ENCODE peak calls at places on chromosomes 1 and 21, in six cellular contexts. B, A, N, O, V and K are unnamed samples.

GRCh38 chr1:92538413-92539061 is 51.8 kb upstream of the GFI1 start:
- DNase-seq in O (peak), N (no peak), B (no peak), V (peak), A (no peak), K (no peak)

GRCh38 chr1:33162141-33162540 is 19.7 kb downstream of the TRIM62 start:
- DNase-seq in O (no peak), A (no peak), V (no peak), N (no peak), B (no peak), K (no peak)

GRCh38 chr21:45825209-45825602 is 156.4 kb upstream of the COL6A1 start:
- DNase-seq in N (no peak), O (no peak), B (no peak), A (no peak), V (no peak), K (no peak)

GRCh38 chr1:11858968-11859871 is 475 bp upstream of the NPPB start:
- DNase-seq in N (peak), A (peak), V (peak), O (peak), B (peak), K (peak)

GRCh38 chr1:13407811-13408210 is 2.4 kb upstream of the PRAMEF20 start:
- DNase-seq in A (no peak), B (no peak), N (no peak), O (no peak), V (no peak), K (no peak)

GRCh38 chr1:71930526-71930925 is 351.8 kb downstream of the NEGR1 start:
- DNase-seq in B (no peak), N (peak), O (no peak), A (no peak), V (peak), K (no peak)

GRCh38 chr1:5992814-5993552 is 758 bp upstream of the NPHP4 start:
- DNase-seq in N (no peak), A (peak), O (peak), V (peak), B (no peak), K (peak)

GRCh38 chr21:42973309-42973990 is 912 bp upstream of the PKNOX1 start:
- DNase-seq in N (no peak), V (no peak), A (no peak), B (no peak), O (no peak), K (no peak)

GRCh38 chr1:192167941-192168685 is 9.9 kb downstream of the RGS18 start:
- DNase-seq in A (no peak), V (no peak), N (peak), B (peak), O (no peak), K (no peak)

GRCh38 chr1:234479866-234480265 is 887 bp upstream of the TARBP1 start:
- DNase-seq in N (no peak), O (no peak), B (no peak), A (no peak), V (no peak), K (no peak)

GRCh38 chr1:245179706-245180105 is 24.9 kb downstream of the KIF26B start:
- DNase-seq in B (no peak), O (no peak), V (no peak), A (no peak), N (no peak), K (no peak)

GRCh38 chr1:33334081-33334552 is 13.2 kb upstream of the A3GALT2 start:
- DNase-seq in V (peak), O (no peak), A (peak), N (peak), B (no peak), K (no peak)

GRCh38 chr1:109399326-109399957 is 1.7 kb upstream of the SORT1 start:
- DNase-seq in B (no peak), A (peak), O (peak), V (peak), N (peak), K (peak)

GRCh38 chr1:119038363-119038762 is 50.2 kb upstream of the TBX15 start:
- DNase-seq in B (no peak), N (no peak), O (no peak), A (no peak), V (no peak), K (no peak)

GRCh38 chr1:7299994-7300393 is 471.1 kb upstream of the VAMP3 start:
- DNase-seq in A (no peak), N (peak), V (peak), O (no peak), B (no peak), K (no peak)

GRCh38 chr1:16243936-16244649 is 7.1 kb upstream of the CPLANE2 start:
- DNase-seq in N (peak), B (peak), O (peak), A (peak), V (peak), K (peak)

GRCh38 chr1:51976831-51977602 is 13.5 kb downstream of the RAB3B start:
- DNase-seq in V (no peak), B (no peak), O (no peak), N (no peak), A (no peak), K (no peak)

GRCh38 chr21:44951186-44951915 is 11.5 kb downstream of the SLX9 start:
- DNase-seq in A (no peak), B (no peak), V (no peak), N (no peak), O (no peak), K (no peak)

GRCh38 chr1:209513226-209513625 is 70.3 kb upstream of the CAMK1G start:
- DNase-seq in N (peak), O (peak), A (peak), B (no peak), V (peak), K (peak)

GRCh38 chr1:235617808-235618207 is 31.8 kb downstream of the GNG4 start:
- DNase-seq in V (peak), A (no peak), B (no peak), N (peak), O (no peak), K (no peak)

GRCh38 chr21:14864211-14865021 is 200.4 kb downstream of the NRIP1 start:
- DNase-seq in B (no peak), O (peak), V (peak), N (peak), A (peak), K (peak)

GRCh38 chr1:53249706-53250105 is 11.4 kb upstream of the MAGOH start:
- DNase-seq in B (no peak), V (no peak), O (no peak), A (no peak), N (no peak), K (no peak)

GRCh38 chr21:44872568-44873355 is 728 bp downstream of the PTTG1IP start:
- DNase-seq in O (peak), B (no peak), A (peak), V (peak), N (peak), K (peak)

GRCh38 chr1:17122449-17123194 is 3.4 kb upstream of the PADI2 start:
- DNase-seq in A (no peak), V (peak), O (no peak), B (no peak), N (peak), K (no peak)

GRCh38 chr1:66712819-66713218 is 39.4 kb upstream of the DYNLT5 start:
- DNase-seq in B (no peak), N (no peak), A (no peak), O (no peak), V (no peak), K (peak)

GRCh38 chr1:179175011-179175934 is 54.2 kb downstream of the ABL2 start:
- DNase-seq in V (peak), O (no peak), B (no peak), N (peak), A (no peak), K (no peak)

GRCh38 chr1:154463512-154463990 is 38.5 kb upstream of the TDRD10 start:
- DNase-seq in V (peak), A (no peak), O (no peak), B (no peak), N (no peak), K (no peak)

GRCh38 chr1:200292699-200293098 is 117.1 kb downstream of the ZNF281 start:
- DNase-seq in B (no peak), A (no peak), V (no peak), N (no peak), O (no peak), K (no peak)

GRCh38 chr1:59125154-59125553 is 171.7 kb upstream of the FGGY start:
- DNase-seq in O (no peak), V (no peak), A (no peak), B (no peak), N (no peak), K (no peak)

GRCh38 chr1:234295039-234295438 is 78.2 kb upstream of the COA6 start:
- DNase-seq in A (no peak), O (no peak), N (no peak), V (no peak), B (no peak), K (no peak)

GRCh38 chr1:36984026-36984425 is 50.3 kb downstream of the GRIK3 start:
- DNase-seq in N (no peak), A (no peak), V (no peak), O (no peak), B (no peak), K (no peak)

GRCh38 chr1:146032613-146033219 is 11.2 kb upstream of the HJV start:
- DNase-seq in O (peak), V (peak), A (peak), N (peak), B (no peak), K (peak)

GRCh38 chr1:241591317-241591716 is 48.9 kb downstream of the CHML start:
- DNase-seq in V (peak), O (no peak), B (peak), N (no peak), A (no peak), K (no peak)

GRCh38 chr1:52237430-52237829 is 95.5 kb downstream of the ZFYVE9 start:
- DNase-seq in A (no peak), O (no peak), V (peak), B (no peak), N (peak), K (no peak)

GRCh38 chr1:208093754-208094719 is 150.1 kb downstream of the PLXNA2 start:
- DNase-seq in V (peak), B (no peak), O (peak), N (peak), A (peak), K (peak)

GRCh38 chr1:196723325-196724185 is 51.1 kb upstream of the CFHR3 start:
- DNase-seq in A (peak), N (peak), O (peak), V (peak), B (peak), K (peak)

GRCh38 chr1:13878001-13878400 is 178.0 kb downstream of the PRDM2 start:
- DNase-seq in O (no peak), A (no peak), V (no peak), N (no peak), B (no peak), K (no peak)

GRCh38 chr21:39613029-39613934 is 542 bp downstream of the B3GALT5 start:
- DNase-seq in V (no peak), N (peak), A (peak), B (no peak), O (no peak), K (no peak)
- TF ChIP-seq EZH2 in V (no peak), N (peak), A (no peak), B (peak), O (no peak), K (no peak)

GRCh38 chr1:9996624-9997582 is at the start of gene RBP7:
- DNase-seq in B (no peak), A (peak), N (no peak), V (peak), O (no peak), K (peak)
- TF ChIP-seq EZH2 in B (peak), A (peak), N (peak), V (peak), O (no peak), K (peak)

DNA sequence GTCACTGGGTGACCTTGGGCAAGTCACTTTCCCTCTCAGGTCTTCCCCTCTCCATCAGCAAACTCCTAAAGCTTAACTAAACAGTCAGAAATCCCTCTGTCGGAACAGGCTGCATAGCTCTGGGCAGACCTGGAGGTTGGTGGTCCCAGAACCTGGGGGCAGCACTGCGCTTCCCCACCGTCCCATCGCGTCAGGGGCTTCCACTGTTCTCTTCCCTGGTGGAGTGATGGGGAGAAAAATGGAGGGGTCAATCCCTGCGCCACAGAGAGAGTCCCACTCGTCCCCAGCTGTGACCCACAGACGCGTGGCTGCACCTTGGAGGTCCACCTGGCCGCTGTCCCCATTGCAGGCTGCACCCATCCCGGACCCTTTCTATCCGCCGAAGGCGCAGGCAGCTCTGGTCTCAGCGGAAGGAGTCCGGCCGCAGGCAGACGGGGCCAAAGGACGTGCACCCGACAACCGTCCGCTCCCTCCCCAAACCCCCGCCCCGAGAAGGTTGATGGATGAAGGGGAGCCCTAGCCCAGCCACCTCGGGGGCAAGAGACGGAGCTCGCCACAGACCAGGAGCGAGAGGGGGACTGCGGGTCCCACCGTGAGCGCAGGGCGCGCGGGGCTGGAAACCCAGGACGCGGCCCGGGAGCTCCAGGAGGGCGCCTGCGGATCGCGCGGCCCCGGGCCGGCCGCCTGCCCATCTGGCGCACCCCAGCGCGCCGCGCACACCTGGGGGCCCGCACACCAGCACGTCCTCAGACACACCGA is 585 bp upstream of the WNT3A start:
- DNase-seq in N (no peak), V (no peak), A (no peak), O (no peak), B (no peak), K (peak)
- TF ChIP-seq EZH2 in N (peak), V (no peak), A (peak), O (no peak), B (peak), K (peak)

GRCh38 chr1:2229032-2229920 is 1.2 kb downstream of the SKI start:
- DNase-seq in A (peak), B (no peak), V (peak), O (peak), N (peak), K (peak)
- TF ChIP-seq EZH2 in A (no peak), B (no peak), V (no peak), O (no peak), N (no peak), K (no peak)

GRCh38 chr1:151837841-151838490 is 1.7 kb downstream of the C2CD4D start:
- DNase-seq in N (no peak), A (peak), V (peak), B (no peak), O (peak), K (peak)
- TF ChIP-seq EZH2 in N (peak), A (no peak), V (peak), B (no peak), O (no peak), K (peak)